ENCODE peak calls at places on chromosomes 4 and X, in four cellular contexts. W is ovary, G is adrenal gland, Z is IMR-90. E is an unnamed sample.

GRCh38 chr4:67083496-67083895 is 461.8 kb downstream of the CENPC start:
- DNase-seq in W (no peak), G (no peak), Z (no peak), E (no peak)

GRCh38 chrX:118360429-118361125 is 14.7 kb downstream of the WDR44 start:
- DNase-seq in W (no peak), G (no peak), Z (peak; percentile 44), E (no peak)

GRCh38 chr4:1725521-1725920 is 4.2 kb downstream of the TACC3 start:
- DNase-seq in W (no peak), G (no peak), Z (no peak), E (no peak)

GRCh38 chr4:186844059-186844681 is 120.5 kb upstream of the FAT1 start:
- DNase-seq in W (no peak), G (no peak), Z (peak; percentile 70), E (peak; percentile 50)

GRCh38 chr4:55543858-55544257 is 2.9 kb downstream of the CLOCK start:
- DNase-seq in W (no peak), G (no peak), Z (peak; percentile 27), E (no peak)

GRCh38 chr4:144179152-144179739 is 38.7 kb upstream of the GYPA start:
- DNase-seq in W (no peak), G (no peak), Z (no peak), E (no peak)

GRCh38 chr4:129231907-129232626 is 136.1 kb downstream of the C4orf33 start:
- DNase-seq in W (no peak), G (no peak), Z (no peak), E (no peak)

GRCh38 chr4:52606766-52607165 is 52.3 kb downstream of the USP46 start:
- DNase-seq in W (no peak), G (no peak), Z (peak; percentile 63), E (no peak)

GRCh38 chrX:331145-331771 is 12.7 kb upstream of the GTPBP6 start:
- DNase-seq in W (no peak), G (no peak), Z (peak; percentile 28), E (no peak)

GRCh38 chrX:85084770-85085393 is 81.2 kb downstream of the APOOL start:
- DNase-seq in W (no peak), G (peak; percentile 36), Z (peak; percentile 49), E (no peak)

GRCh38 chrX:43964936-43965335 is 8.3 kb downstream of the NDP start:
- DNase-seq in W (no peak), G (no peak), Z (no peak), E (no peak)

GRCh38 chrX:38965883-38966282 is 164.6 kb downstream of the MID1IP1 start:
- DNase-seq in W (no peak), G (no peak), Z (no peak), E (no peak)

GRCh38 chr4:40848251-40848650 is 98.5 kb downstream of the NSUN7 start:
- DNase-seq in W (no peak), G (no peak), Z (peak; percentile 16), E (no peak)

GRCh38 chr4:15400911-15401671 is 26.7 kb upstream of the C1QTNF7 start:
- DNase-seq in W (peak; percentile 58), G (peak; percentile 47), Z (peak; percentile 65), E (peak; percentile 81)

GRCh38 chr4:104749062-104749461 is 254.4 kb upstream of the CXXC4 start:
- DNase-seq in W (no peak), G (no peak), Z (no peak), E (no peak)

GRCh38 chr4:80221161-80221560 is 23.9 kb downstream of the PRDM8 start:
- DNase-seq in W (no peak), G (no peak), Z (peak; percentile 61), E (no peak)

GRCh38 chr4:54076673-54077072 is 12.3 kb upstream of the CHIC2 start:
- DNase-seq in W (no peak), G (no peak), Z (peak; percentile 39), E (no peak)

GRCh38 chrX:153875391-153876111 is 10.4 kb downstream of the L1CAM start:
- DNase-seq in W (peak; percentile 47), G (peak; percentile 69), Z (no peak), E (no peak)

GRCh38 chr4:36241771-36242170 is 2.5 kb downstream of the ARAP2 start:
- DNase-seq in W (no peak), G (no peak), Z (no peak), E (no peak)

GRCh38 chr4:145589923-145590702 is 29.1 kb upstream of the MMAA start:
- DNase-seq in W (no peak), G (no peak), Z (no peak), E (no peak)

GRCh38 chr4:128751354-128751753 is 58.1 kb upstream of the JADE1 start:
- DNase-seq in W (no peak), G (no peak), Z (no peak), E (no peak)

GRCh38 chrX:53088136-53088974 is 5.6 kb upstream of the KANTR start:
- DNase-seq in W (peak; percentile 92), G (peak; percentile 89), Z (peak; percentile 78), E (peak; percentile 93)

GRCh38 chr4:27276322-27277073 is 415.9 kb downstream of the STIM2 start:
- DNase-seq in W (no peak), G (no peak), Z (no peak), E (no peak)

GRCh38 chrX:141724186-141724585 is 25.6 kb upstream of the SPANXD start:
- DNase-seq in W (no peak), G (no peak), Z (no peak), E (no peak)

GRCh38 chr4:160038560-160038959 is 935.7 kb downstream of the RAPGEF2 start:
- DNase-seq in W (no peak), G (no peak), Z (no peak), E (no peak)

GRCh38 chrX:39050427-39050826 is 249.2 kb downstream of the MID1IP1 start:
- DNase-seq in W (no peak), G (no peak), Z (no peak), E (no peak)

GRCh38 chr4:94307231-94307840 is 35.3 kb downstream of the HPGDS start:
- DNase-seq in W (no peak), G (no peak), Z (no peak), E (no peak)

GRCh38 chr4:94304365-94304971 is 38.2 kb downstream of the HPGDS start:
- DNase-seq in W (no peak), G (no peak), Z (peak; percentile 42), E (no peak)

GRCh38 chr4:94305468-94306225 is 37.0 kb downstream of the HPGDS start:
- DNase-seq in W (no peak), G (no peak), Z (peak; percentile 19), E (no peak)

DNA sequence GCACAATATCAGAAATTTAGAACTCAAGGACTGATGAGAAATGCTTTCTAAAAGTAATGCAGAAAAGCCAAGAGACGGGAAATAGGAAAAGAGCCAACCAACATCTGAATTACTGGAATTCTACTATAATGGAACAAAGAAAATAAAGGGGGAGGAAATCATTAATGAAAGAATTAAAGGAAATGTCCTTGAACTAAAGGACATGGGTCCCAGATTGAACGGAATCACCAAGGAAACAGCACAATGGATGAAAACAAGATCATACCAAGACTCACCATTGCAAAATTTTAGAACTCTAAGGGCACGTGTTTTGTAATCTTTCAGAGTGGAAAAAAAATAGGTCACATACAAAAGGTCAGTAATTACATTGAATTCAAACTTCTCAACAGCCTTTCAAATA is 35.9 kb downstream of the HPGDS start:
- DNase-seq in W (no peak), G (no peak), Z (no peak), E (no peak)
- H3K27ac ChIP-seq in W (no peak overlapping the region), G (no peak overlapping the region), Z (no peak overlapping the region), E (no peak overlapping the region)

GRCh38 chrX:134727363-134727762 is 69.1 kb upstream of the PLAC1 start:
- DNase-seq in W (no peak), G (no peak), Z (no peak), E (no peak)
- TF ChIP-seq CTCF in W (no peak), G (no peak), Z (peak; percentile 24), E (no peak)

GRCh38 chrX:139929876-139930275 is 3.0 kb downstream of the ATP11C start:
- DNase-seq in W (no peak), G (no peak), Z (no peak), E (no peak)
- H3K9me3 ChIP-seq in W (no peaks in the 10 kb centered on the region), G (no peaks in the 10 kb centered on the region), Z (no peaks in the 10 kb centered on the region), E (no peaks in the 10 kb centered on the region)

GRCh38 chr4:184439856-184440592 is 34.3 kb downstream of the IRF2 start:
- DNase-seq in W (no peak), G (no peak), Z (peak; percentile 90), E (no peak)
- H3K27ac ChIP-seq in W (no peak overlapping the region), G (peak overlapping the region; percentile 8), Z (peak overlapping the region; percentile 25), E (no peak overlapping the region)

DNA sequence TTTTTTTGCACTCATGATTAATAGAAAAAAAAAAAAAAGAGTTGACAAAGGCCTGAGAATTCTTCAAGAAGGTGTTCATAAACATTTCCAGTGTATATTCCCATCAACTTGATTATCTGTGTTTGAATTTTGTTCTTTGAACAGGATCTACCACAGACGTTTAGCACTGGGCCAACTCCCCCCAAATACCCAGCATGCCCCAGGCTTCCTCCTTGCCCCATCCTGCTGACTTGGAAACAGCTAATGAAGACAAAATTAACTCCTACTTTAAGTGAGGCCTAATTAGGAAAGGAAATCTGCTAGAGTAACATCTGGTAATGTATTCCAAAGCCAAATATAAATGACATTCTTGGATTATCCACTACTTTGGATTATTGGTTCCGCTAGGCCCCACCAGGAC is 52.5 kb downstream of the PPARGC1A start:
- DNase-seq in W (no peak), G (no peak), Z (no peak), E (no peak)
- TF ChIP-seq CTCF in W (no peak), G (no peak), Z (no peak), E (no peak)

GRCh38 chr4:6056976-6057766 is 38.9 kb upstream of the C4orf50 start:
- DNase-seq in W (no peak), G (no peak), Z (no peak), E (no peak)

GRCh38 chr4:6055436-6055835 is 37.2 kb upstream of the C4orf50 start:
- DNase-seq in W (no peak), G (no peak), Z (no peak), E (no peak)

GRCh38 chr4:6062133-6062532 is 43.9 kb upstream of the C4orf50 start:
- DNase-seq in W (no peak), G (no peak), Z (no peak), E (no peak)

GRCh38 chr4:6059375-6059805 is 41.2 kb upstream of the C4orf50 start:
- DNase-seq in W (no peak), G (no peak), Z (no peak), E (no peak)

GRCh38 chr4:6058531-6059374 is 40.5 kb upstream of the C4orf50 start:
- DNase-seq in W (no peak), G (no peak), Z (no peak), E (no peak)
- H3K9me3 ChIP-seq in W (no peaks in the 10 kb centered on the region), G (no peaks in the 10 kb centered on the region), Z (peaks cover 54% of the 10 kb centered on the region), E (peaks cover 40% of the 10 kb centered on the region)